ENCODE peak calls at places on chromosome 15, in six cellular contexts. X, M, K, S, C and Z are unnamed samples. For H3K9me3, H3K27me3 and H3K4me1, the result is how much of the 10 kb centered on the place peaks cover.

GRCh38 chr15:31042731-31043130 is 51.3 kb upstream of the MTMR10 start:
- DNase-seq in K (no peak), X (no peak), M (no peak), S (no peak), C (no peak), Z (peak)

GRCh38 chr15:52733078-52733477 is 53.9 kb upstream of the ATOSA start:
- DNase-seq in K (no peak), C (no peak), S (no peak), M (no peak), X (no peak), Z (peak)

GRCh38 chr15:72382146-72382545 is 6.3 kb upstream of the HEXA start:
- DNase-seq in X (no peak), M (no peak), S (no peak), K (no peak), C (peak), Z (no peak)

GRCh38 chr15:74291101-74292071 is 55.3 kb downstream of the CCDC33 start:
- DNase-seq in S (peak), K (peak), M (peak), C (peak), X (peak), Z (peak)

GRCh38 chr15:35888815-35889214 is 342.9 kb upstream of the DPH6 start:
- DNase-seq in S (no peak), K (no peak), C (no peak), M (no peak), X (no peak), Z (no peak)

GRCh38 chr15:49415638-49416037 is 7.4 kb upstream of the FGF7 start:
- DNase-seq in C (peak), S (no peak), X (peak), K (no peak), M (no peak), Z (peak)

GRCh38 chr15:31379577-31379976 is 52.9 kb downstream of the KLF13 start:
- DNase-seq in S (no peak), K (no peak), M (no peak), X (no peak), C (no peak), Z (no peak)

GRCh38 chr15:34721802-34722795 is 32.7 kb downstream of the GJD2 start:
- DNase-seq in K (peak), S (peak), C (peak), X (peak), M (no peak), Z (peak)

GRCh38 chr15:65937046-65937445 is 67.8 kb downstream of the RAB11A start:
- DNase-seq in C (no peak), M (no peak), K (no peak), X (no peak), S (no peak), Z (no peak)

GRCh38 chr15:79307251-79307650 is 3.7 kb upstream of the TMED3 start:
- DNase-seq in C (no peak), X (no peak), K (no peak), S (no peak), M (no peak), Z (no peak)

GRCh38 chr15:67506775-67507747 is 13.9 kb upstream of the C15orf61 start:
- DNase-seq in C (peak), X (no peak), K (no peak), S (no peak), M (no peak), Z (peak)

GRCh38 chr15:70382009-70382749 is 284.5 kb upstream of the TLE3 start:
- DNase-seq in C (no peak), K (no peak), S (no peak), X (no peak), M (no peak), Z (no peak)

GRCh38 chr15:95215016-95215415 is 983.7 kb downstream of the MCTP2 start:
- DNase-seq in C (no peak), M (no peak), X (no peak), K (no peak), S (no peak), Z (peak)

GRCh38 chr15:74807302-74807701 is 5.3 kb upstream of the LMAN1L start:
- DNase-seq in S (no peak), M (no peak), X (no peak), K (no peak), C (no peak), Z (no peak)

GRCh38 chr15:95134306-95135100 is 903.1 kb downstream of the MCTP2 start:
- DNase-seq in K (no peak), S (no peak), M (no peak), C (peak), X (no peak), Z (peak)

GRCh38 chr15:28022181-28022580 is 76.9 kb downstream of the OCA2 start:
- DNase-seq in K (no peak), S (no peak), M (no peak), X (no peak), C (no peak), Z (no peak)

GRCh38 chr15:29092376-29093064 is 177.1 kb downstream of the NSMCE3 start:
- DNase-seq in S (no peak), X (no peak), M (no peak), K (no peak), C (no peak), Z (no peak)

GRCh38 chr15:75171408-75171807 is 30.3 kb upstream of the C15orf39 start:
- DNase-seq in C (peak), X (peak), S (no peak), K (no peak), M (no peak), Z (no peak)

GRCh38 chr15:74338676-74339075 is 28.8 kb downstream of the CYP11A1 start:
- DNase-seq in S (no peak), X (no peak), C (no peak), K (no peak), M (no peak), Z (no peak)

GRCh38 chr15:38688761-38689160 is 124.1 kb upstream of the RASGRP1 start:
- DNase-seq in M (no peak), C (no peak), X (peak), S (no peak), K (no peak), Z (no peak)

GRCh38 chr15:61195116-61196002 is 33.7 kb downstream of the RORA start:
- DNase-seq in K (peak), M (no peak), C (peak), S (no peak), X (peak), Z (peak)

GRCh38 chr15:98926236-98926635 is 81.4 kb downstream of the PGPEP1L start:
- DNase-seq in M (no peak), X (no peak), C (no peak), K (no peak), S (no peak), Z (no peak)

GRCh38 chr15:34271493-34271892 is 46.7 kb downstream of the EMC4 start:
- DNase-seq in M (no peak), C (peak), S (no peak), X (peak), K (no peak), Z (peak)

GRCh38 chr15:80175436-80175835 is 22.6 kb downstream of the FAH start:
- DNase-seq in S (no peak), M (no peak), X (no peak), C (no peak), K (no peak), Z (no peak)

GRCh38 chr15:76286231-76286879 is 24.9 kb downstream of the ETFA start:
- DNase-seq in M (no peak), S (no peak), K (no peak), C (peak), X (no peak), Z (no peak)

GRCh38 chr15:92375057-92375456 is 18.6 kb upstream of the ST8SIA2 start:
- DNase-seq in C (no peak), S (no peak), M (no peak), X (peak), K (no peak), Z (no peak)

GRCh38 chr15:91491131-91491950 is 362.2 kb upstream of the SLCO3A1 start:
- DNase-seq in K (no peak), X (peak), S (no peak), M (no peak), C (peak), Z (no peak)

GRCh38 chr15:76667943-76668715 is 237.0 kb downstream of the SCAPER start:
- DNase-seq in K (no peak), C (peak), S (no peak), M (no peak), X (no peak), Z (no peak)

GRCh38 chr15:90902656-90902995 is 476 bp upstream of the MAN2A2 start:
- DNase-seq in X (no peak), K (no peak), M (no peak), S (no peak), C (peak), Z (no peak)

GRCh38 chr15:98927057-98927456 is 80.5 kb downstream of the PGPEP1L start:
- DNase-seq in M (no peak), K (no peak), C (no peak), S (no peak), X (no peak), Z (peak)

GRCh38 chr15:32671339-32672325 is 30.1 kb downstream of the SCG5 start:
- DNase-seq in X (no peak), C (peak), M (no peak), S (no peak), K (no peak), Z (no peak)

GRCh38 chr15:43104426-43104825 is 1.4 kb downstream of the UBR1 start:
- DNase-seq in M (no peak), K (peak), X (peak), C (peak), S (no peak), Z (no peak)

GRCh38 chr15:31365655-31366127 is 39.1 kb downstream of the KLF13 start:
- DNase-seq in C (peak), S (peak), K (peak), X (peak), M (peak), Z (peak)

GRCh38 chr15:85168642-85169173 is 187.1 kb downstream of the PDE8A start:
- DNase-seq in S (peak), C (peak), X (peak), M (peak), K (peak), Z (peak)

GRCh38 chr15:97968380-97968779 is 7.9 kb downstream of the ARRDC4 start:
- DNase-seq in S (no peak), M (no peak), C (peak), K (no peak), X (no peak), Z (peak)

GRCh38 chr15:55897560-55898336 is 95.7 kb downstream of the NEDD4 start:
- DNase-seq in S (peak), C (peak), M (peak), X (peak), K (peak), Z (peak)

GRCh38 chr15:38427380-38427779 is 26.5 kb upstream of the FAM98B start:
- DNase-seq in K (no peak), C (no peak), X (no peak), M (no peak), S (no peak), Z (no peak)

GRCh38 chr15:49877871-49878511 is 241.0 kb downstream of the ATP8B4 start:
- DNase-seq in M (no peak), K (no peak), S (no peak), X (no peak), C (peak), Z (peak)

GRCh38 chr15:33737687-33738606 is 230.3 kb upstream of the CHRM5 start:
- DNase-seq in S (no peak), C (peak), M (peak), K (peak), X (peak), Z (peak)

GRCh38 chr15:22257668-22258401 is 177.5 kb downstream of the OR4M2 start:
- DNase-seq in X (no peak), K (no peak), M (no peak), C (no peak), S (no peak), Z (no peak)

GRCh38 chr15:22257047-22257667 is 176.8 kb downstream of the OR4M2 start:
- DNase-seq in X (no peak), S (peak), K (no peak), C (no peak), M (no peak), Z (no peak)

GRCh38 chr15:22258402-22259150 is 178.2 kb downstream of the OR4M2 start:
- DNase-seq in X (no peak), K (no peak), C (no peak), M (no peak), S (no peak), Z (no peak)

GRCh38 chr15:22251422-22251821 is 171.1 kb downstream of the OR4M2 start:
- DNase-seq in K (no peak), C (no peak), M (no peak), S (no peak), X (no peak), Z (no peak)

DNA sequence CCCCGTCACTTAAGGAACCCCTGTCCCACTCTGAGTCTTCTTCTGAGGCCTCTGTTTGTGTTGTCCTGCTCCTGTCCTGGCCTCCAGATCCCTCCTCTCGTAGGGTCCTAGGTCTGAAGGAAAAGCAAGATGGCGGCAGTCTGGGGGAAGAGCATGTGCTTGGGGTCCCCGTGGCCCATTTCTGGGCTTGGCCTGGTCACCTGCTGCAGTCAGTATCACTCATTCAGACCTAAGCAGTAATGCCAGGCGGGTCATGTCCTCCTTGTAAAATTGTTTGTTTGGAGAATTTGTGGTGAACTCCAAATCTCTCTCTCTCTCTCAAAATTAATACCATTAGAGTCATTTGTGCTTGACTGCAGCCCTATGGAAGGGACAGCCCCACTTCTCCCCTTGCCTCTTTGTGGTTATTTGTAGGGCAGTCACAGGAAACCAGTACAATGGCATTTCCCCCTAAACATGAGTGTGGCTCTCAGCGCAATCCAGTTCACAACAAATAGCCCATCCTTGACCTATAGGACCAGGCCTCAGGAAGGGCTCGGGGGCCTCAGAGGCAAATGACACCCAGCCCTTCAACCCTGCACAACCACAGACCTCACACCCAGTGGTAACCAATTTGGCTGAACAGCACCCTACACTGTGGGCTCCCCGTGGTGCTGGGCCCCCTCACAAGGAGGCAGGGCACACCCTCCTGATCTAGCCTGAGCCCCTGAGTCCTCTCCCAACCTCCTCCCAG is 173.5 kb downstream of the OR4M2 start:
- DNase-seq in K (no peak), C (no peak), X (no peak), S (no peak), M (no peak), Z (no peak)
- H3K9me3 ChIP-seq in K (half or more), C (under half), X (under half), S (under half), M (under half), Z (under half)

GRCh38 chr15:59543721-59544547 is 67.6 kb upstream of the GCNT3 start:
- DNase-seq in C (no peak), M (no peak), S (no peak), X (no peak), K (no peak), Z (no peak)

GRCh38 chr15:59538494-59538893 is 73.1 kb upstream of the GCNT3 start:
- DNase-seq in K (no peak), X (no peak), S (no peak), M (peak), C (no peak), Z (no peak)

GRCh38 chr15:59540654-59541053 is 70.9 kb upstream of the GCNT3 start:
- DNase-seq in K (no peak), X (no peak), S (no peak), M (no peak), C (no peak), Z (no peak)

GRCh38 chr15:59539799-59540198 is 71.8 kb upstream of the GCNT3 start:
- DNase-seq in X (no peak), K (no peak), S (no peak), C (peak), M (peak), Z (peak)

GRCh38 chr15:59541750-59542149 is 69.8 kb upstream of the GCNT3 start:
- DNase-seq in K (no peak), M (peak), X (no peak), C (no peak), S (no peak), Z (no peak)
- H3K27me3 ChIP-seq in K (half or more), M (under half), X (under half), C (under half), S (under half), Z (under half)

GRCh38 chr15:63545520-63545919 is 41.1 kb downstream of the USP3 start:
- DNase-seq in K (no peak), X (no peak), M (no peak), C (no peak), S (no peak), Z (no peak)

GRCh38 chr15:63539517-63539916 is 35.1 kb downstream of the USP3 start:
- DNase-seq in M (peak), S (no peak), X (no peak), C (no peak), K (no peak), Z (no peak)

GRCh38 chr15:63538876-63539275 is 34.5 kb downstream of the USP3 start:
- DNase-seq in X (no peak), K (no peak), M (no peak), C (no peak), S (no peak), Z (no peak)

DNA sequence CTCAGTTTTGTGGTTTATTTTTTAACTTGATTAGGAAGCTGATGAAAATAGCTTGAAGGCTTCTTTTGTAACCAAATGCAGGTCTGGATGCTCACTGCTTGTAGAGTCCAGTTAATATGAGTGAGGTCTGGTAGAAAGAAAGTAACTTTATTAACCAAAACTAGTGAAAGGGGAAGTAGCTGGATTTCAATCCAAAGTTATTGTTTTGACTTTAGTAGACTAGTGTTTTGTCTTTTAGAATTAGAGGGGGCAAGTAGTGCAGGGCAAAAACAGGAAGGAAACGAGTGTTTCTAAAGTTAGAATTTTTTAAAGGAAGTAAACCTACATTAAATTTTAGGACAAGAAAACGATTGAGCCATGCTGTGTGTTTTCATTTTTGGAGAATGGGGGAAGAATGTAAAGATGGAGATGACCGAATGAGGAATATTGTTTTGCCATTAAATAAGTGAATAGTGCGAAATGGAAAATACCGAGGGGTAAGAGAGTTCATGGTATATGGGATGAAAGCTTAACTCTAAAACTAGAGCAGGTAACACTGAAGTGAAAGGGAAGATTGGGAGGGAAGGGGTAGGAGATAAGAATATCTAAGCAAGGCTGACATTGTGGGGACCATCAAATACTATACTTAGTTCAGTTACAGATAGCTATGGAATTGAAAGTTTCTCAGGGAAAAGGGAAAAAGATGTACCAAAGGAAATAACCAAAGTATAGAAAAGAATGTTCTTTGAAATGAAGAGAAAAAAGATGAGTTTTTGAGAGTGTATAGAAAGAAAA is 40.0 kb downstream of the USP3 start:
- DNase-seq in S (no peak), K (no peak), X (no peak), M (no peak), C (no peak), Z (no peak)
- H3K4me1 ChIP-seq in S (under half), K (under half), X (under half), M (under half), C (under half), Z (under half)

DNA sequence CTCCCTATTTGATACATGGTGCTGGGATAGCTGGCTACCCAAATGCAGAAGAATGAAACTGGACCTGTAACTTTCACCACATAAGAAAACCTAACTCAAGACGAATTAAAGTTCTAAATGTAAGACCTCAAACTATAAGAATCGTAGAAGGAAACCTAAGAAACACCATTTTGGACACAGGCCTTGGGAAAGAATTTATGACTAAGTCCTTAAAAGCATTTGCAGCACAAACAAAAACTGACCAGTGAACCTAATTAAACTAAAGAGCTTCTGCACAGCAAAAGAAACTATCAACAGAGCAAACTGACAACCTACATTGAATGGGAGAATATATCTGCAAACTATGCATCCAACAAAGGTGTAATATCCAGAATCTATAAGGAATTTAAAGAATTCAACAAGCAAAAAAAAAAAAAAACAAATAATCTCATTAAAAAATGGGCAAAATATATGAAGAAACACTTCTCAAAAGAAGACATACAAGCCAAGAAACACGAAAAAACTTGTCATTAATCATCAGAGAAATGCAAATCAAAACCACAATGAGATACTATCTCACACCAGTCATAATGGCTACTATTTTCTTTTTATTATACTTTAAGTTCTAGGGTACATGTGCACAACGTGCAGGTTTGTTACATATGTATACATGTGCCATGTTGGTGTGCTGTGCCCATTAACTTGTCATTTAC is 37.0 kb downstream of the HDGFL3 start:
- DNase-seq in M (no peak), K (no peak), S (no peak), C (peak), X (peak), Z (peak)
- H3K9me3 ChIP-seq in M (under half), K (under half), S (under half), C (under half), X (under half), Z (under half)

GRCh38 chr15:51265037-51265555 is 73.3 kb downstream of the CYP19A1 start:
- DNase-seq in X (no peak), K (no peak), S (no peak), C (no peak), M (no peak), Z (no peak)
- H3K27me3 ChIP-seq in X (under half), K (under half), S (under half), C (under half), M (under half), Z (under half)

GRCh38 chr15:88623061-88623460 is 1.9 kb downstream of the AEN start:
- DNase-seq in M (no peak), K (no peak), X (peak), S (no peak), C (peak), Z (peak)
- H3K4me1 ChIP-seq in M (under half), K (under half), X (under half), S (under half), C (under half), Z (under half)

DNA sequence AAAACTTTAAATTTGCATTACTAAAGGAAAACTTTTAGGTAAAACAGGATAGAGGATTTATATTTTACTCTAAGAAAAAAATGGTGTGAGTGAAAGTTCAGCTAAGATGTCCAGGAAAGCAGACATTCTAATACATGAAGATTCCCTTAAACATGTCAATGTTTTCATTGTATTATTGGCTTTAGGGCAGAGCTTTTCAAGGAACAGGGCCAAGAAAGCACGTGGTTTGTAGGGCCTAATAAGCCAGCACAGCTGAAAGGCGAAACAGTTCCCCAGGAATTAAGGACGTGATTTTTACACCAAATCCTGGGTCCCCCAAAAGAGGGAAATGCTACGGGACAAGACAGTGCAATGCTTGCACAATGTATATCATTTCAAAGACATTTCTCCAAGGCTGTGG is 48.6 kb upstream of the MKRN3 start:
- DNase-seq in X (no peak), S (no peak), C (no peak), M (no peak), K (no peak), Z (no peak)
- H3K9me3 ChIP-seq in X (under half), S (under half), C (under half), M (under half), K (under half), Z (under half)